ENCODE peak calls at places on chromosomes 13 and 19, in five cellular contexts. One of them, this sample, is unnamed. For H3K4me1, the result is how much of the 10 kb centered on the place peaks cover.

GRCh38 chr19:47093254-47093653 is 20.3 kb downstream of the ZC3H4 start:
- DNase-seq in vagina: no peak
- DNase-seq in neural progenitor cell: no peak
- DNase-seq in ascending aorta: no peak
- DNase-seq in mucosa of descending colon: no peak
- DNase-seq in this sample: no peak

GRCh38 chr19:35671818-35672217 is 5.5 kb downstream of the UPK1A start:
- DNase-seq in vagina: no peak
- DNase-seq in neural progenitor cell: no peak
- DNase-seq in ascending aorta: no peak
- DNase-seq in mucosa of descending colon: no peak
- DNase-seq in this sample: no peak

GRCh38 chr13:113634279-113635047 is 23.5 kb downstream of the ATP4B start:
- DNase-seq in vagina: no peak
- DNase-seq in neural progenitor cell: no peak
- DNase-seq in ascending aorta: no peak
- DNase-seq in mucosa of descending colon: no peak
- DNase-seq in this sample: no peak

GRCh38 chr19:41407271-41407670 is 9.7 kb downstream of the BCKDHA start:
- DNase-seq in vagina: no peak
- DNase-seq in neural progenitor cell: peak
- DNase-seq in ascending aorta: no peak
- DNase-seq in mucosa of descending colon: no peak
- DNase-seq in this sample: no peak

GRCh38 chr19:4933528-4933927 is 24.2 kb downstream of the UHRF1 start:
- DNase-seq in vagina: no peak
- DNase-seq in neural progenitor cell: no peak
- DNase-seq in ascending aorta: no peak
- DNase-seq in mucosa of descending colon: no peak
- DNase-seq in this sample: no peak

GRCh38 chr19:16893686-16893990 is 4.8 kb downstream of the F2RL3 start:
- DNase-seq in vagina: no peak
- DNase-seq in neural progenitor cell: no peak
- DNase-seq in ascending aorta: no peak
- DNase-seq in mucosa of descending colon: no peak
- DNase-seq in this sample: peak

GRCh38 chr19:30645946-30646577 is 273.9 kb downstream of the ZNF536 start:
- DNase-seq in vagina: no peak
- DNase-seq in neural progenitor cell: no peak
- DNase-seq in ascending aorta: peak
- DNase-seq in mucosa of descending colon: no peak
- DNase-seq in this sample: no peak

GRCh38 chr19:7874080-7874856 is at the start of gene PRR36:
- DNase-seq in vagina: no peak
- DNase-seq in neural progenitor cell: peak
- DNase-seq in ascending aorta: no peak
- DNase-seq in mucosa of descending colon: no peak
- DNase-seq in this sample: peak

GRCh38 chr19:18980432-18981020 is 39.5 kb upstream of the HOMER3 start:
- DNase-seq in vagina: no peak
- DNase-seq in neural progenitor cell: no peak
- DNase-seq in ascending aorta: no peak
- DNase-seq in mucosa of descending colon: no peak
- DNase-seq in this sample: no peak

GRCh38 chr19:38032951-38033350 is 125.9 kb downstream of the SIPA1L3 start:
- DNase-seq in vagina: no peak
- DNase-seq in neural progenitor cell: no peak
- DNase-seq in ascending aorta: no peak
- DNase-seq in mucosa of descending colon: no peak
- DNase-seq in this sample: no peak

GRCh38 chr13:33213024-33213795 is 72.3 kb downstream of the STARD13 start:
- DNase-seq in vagina: no peak
- DNase-seq in neural progenitor cell: peak
- DNase-seq in ascending aorta: no peak
- DNase-seq in mucosa of descending colon: no peak
- DNase-seq in this sample: no peak

GRCh38 chr19:11225815-11226214 is 13.6 kb upstream of the ANGPTL8 start:
- DNase-seq in vagina: no peak
- DNase-seq in neural progenitor cell: no peak
- DNase-seq in ascending aorta: no peak
- DNase-seq in mucosa of descending colon: no peak
- DNase-seq in this sample: no peak

GRCh38 chr19:13984875-13985741 is 21.0 kb downstream of the RFX1 start:
- DNase-seq in vagina: no peak
- DNase-seq in neural progenitor cell: no peak
- DNase-seq in ascending aorta: no peak
- DNase-seq in mucosa of descending colon: no peak
- DNase-seq in this sample: no peak

GRCh38 chr19:6767357-6768235 is at the start of gene SH2D3A:
- DNase-seq in vagina: peak
- DNase-seq in neural progenitor cell: peak
- DNase-seq in ascending aorta: peak
- DNase-seq in mucosa of descending colon: peak
- DNase-seq in this sample: peak

GRCh38 chr19:10852098-10852800 is 4.0 kb downstream of the C19orf38 start:
- DNase-seq in vagina: no peak
- DNase-seq in neural progenitor cell: no peak
- DNase-seq in ascending aorta: no peak
- DNase-seq in mucosa of descending colon: no peak
- DNase-seq in this sample: no peak

GRCh38 chr13:50574731-50575130 is 268.8 kb downstream of the DLEU7 start:
- DNase-seq in vagina: no peak
- DNase-seq in neural progenitor cell: no peak
- DNase-seq in ascending aorta: no peak
- DNase-seq in mucosa of descending colon: no peak
- DNase-seq in this sample: no peak

GRCh38 chr13:40672310-40673060 is 6.0 kb upstream of the FOXO1 start:
- DNase-seq in vagina: no peak
- DNase-seq in neural progenitor cell: no peak
- DNase-seq in ascending aorta: no peak
- DNase-seq in mucosa of descending colon: no peak
- DNase-seq in this sample: peak

GRCh38 chr19:48308695-48309586 is 16.4 kb upstream of the EMP3 start:
- DNase-seq in vagina: no peak
- DNase-seq in neural progenitor cell: peak
- DNase-seq in ascending aorta: no peak
- DNase-seq in mucosa of descending colon: no peak
- DNase-seq in this sample: peak

DNA sequence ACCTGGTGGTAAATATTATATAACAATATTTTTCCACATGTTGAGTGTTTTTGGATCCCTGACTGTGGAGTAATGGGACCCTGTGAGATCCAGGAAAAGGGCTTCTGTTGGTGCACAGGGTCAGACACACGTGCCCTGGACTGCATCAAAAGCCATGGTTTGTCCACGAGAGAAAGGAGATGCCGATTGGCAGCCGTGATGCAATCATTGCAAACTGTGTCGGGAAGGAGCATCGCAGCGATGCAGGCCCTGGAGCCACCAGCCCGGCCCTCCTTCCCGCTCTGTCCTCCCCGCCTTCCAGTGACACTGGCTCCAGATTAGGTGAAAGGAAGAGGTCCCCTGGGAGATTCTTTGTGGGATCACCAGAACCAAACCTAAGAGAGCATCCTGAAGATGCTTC is 9.1 kb downstream of the COL4A2 start:
- DNase-seq in vagina: no peak
- DNase-seq in neural progenitor cell: no peak
- DNase-seq in ascending aorta: peak
- DNase-seq in mucosa of descending colon: no peak
- DNase-seq in this sample: no peak
- H3K4me1 ChIP-seq in vagina: half or more
- H3K4me1 ChIP-seq in neural progenitor cell: under half
- H3K4me1 ChIP-seq in ascending aorta: under half
- H3K4me1 ChIP-seq in mucosa of descending colon: under half
- H3K4me1 ChIP-seq in this sample: under half

GRCh38 chr19:56142087-56142787 is 1.1 kb downstream of the ZNF444 start:
- DNase-seq in vagina: no peak
- DNase-seq in neural progenitor cell: no peak
- DNase-seq in ascending aorta: no peak
- DNase-seq in mucosa of descending colon: peak
- DNase-seq in this sample: no peak
- H3K4me3 ChIP-seq in vagina: peak
- H3K4me3 ChIP-seq in neural progenitor cell: peak
- H3K4me3 ChIP-seq in ascending aorta: peak
- H3K4me3 ChIP-seq in mucosa of descending colon: no peak
- H3K4me3 ChIP-seq in this sample: peak

GRCh38 chr13:31053098-31053497 is 108.6 kb downstream of the HSPH1 start:
- DNase-seq in vagina: no peak
- DNase-seq in neural progenitor cell: no peak
- DNase-seq in ascending aorta: peak
- DNase-seq in mucosa of descending colon: no peak
- DNase-seq in this sample: no peak
- TF ChIP-seq CTCF in vagina: no peak
- TF ChIP-seq CTCF in neural progenitor cell: no peak
- TF ChIP-seq CTCF in ascending aorta: no peak
- TF ChIP-seq CTCF in mucosa of descending colon: no peak
- TF ChIP-seq CTCF in this sample: no peak

GRCh38 chr19:54282706-54283105 is 1.8 kb upstream of the LILRB2 start:
- DNase-seq in vagina: no peak
- DNase-seq in neural progenitor cell: no peak
- DNase-seq in ascending aorta: no peak
- DNase-seq in mucosa of descending colon: no peak
- DNase-seq in this sample: no peak
- H3K4me1 ChIP-seq in vagina: under half
- H3K4me1 ChIP-seq in neural progenitor cell: under half
- H3K4me1 ChIP-seq in ascending aorta: under half
- H3K4me1 ChIP-seq in mucosa of descending colon: under half
- H3K4me1 ChIP-seq in this sample: under half

This sample was measured in BE2C.